ENCODE peak calls at places on chromosomes 12 and 14, in four cellular contexts. Q, N, T and H are unnamed samples.

GRCh38 chr14:75295061-75295461 is 16.4 kb downstream of the FOS start:
- DNase-seq in Q (peak; percentile 50), N (no peak), T (peak; percentile 25), H (peak; percentile 63)

GRCh38 chr14:106530031-106530422 is 1003.6 kb downstream of the TMEM121 start:
- DNase-seq in Q (no peak), N (no peak), T (no peak), H (no peak)

GRCh38 chr12:51922762-51923505 is 15.6 kb downstream of the ACVRL1 start:
- DNase-seq in Q (no peak), N (no peak), T (no peak), H (no peak)

GRCh38 chr12:68587448-68587873 is 23.2 kb upstream of the RAP1B start:
- DNase-seq in Q (no peak), N (no peak), T (no peak), H (no peak)

GRCh38 chr12:43357141-43357540 is 194.9 kb downstream of the ADAMTS20 start:
- DNase-seq in Q (no peak), N (no peak), T (no peak), H (no peak)

GRCh38 chr14:97638864-97639263 is 841.7 kb downstream of the VRK1 start:
- DNase-seq in Q (no peak), N (no peak), T (no peak), H (no peak)

GRCh38 chr12:53938276-53939140 is at the start of gene HOXC13:
- DNase-seq in Q (peak; percentile 99), N (no peak), T (peak; percentile 41), H (peak; percentile 90)

GRCh38 chr12:121693155-121693554 is 19.4 kb upstream of the TMEM120B start:
- DNase-seq in Q (no peak), N (no peak), T (no peak), H (no peak)

GRCh38 chr14:103108749-103109207 is 14.3 kb downstream of the EXOC3L4 start:
- DNase-seq in Q (no peak), N (no peak), T (no peak), H (no peak)

GRCh38 chr14:30270200-30271161 is 288.5 kb upstream of the G2E3 start:
- DNase-seq in Q (peak; percentile 95), N (peak; percentile 51), T (peak; percentile 76), H (peak; percentile 90)

GRCh38 chr14:85342858-85343607 is 186.9 kb upstream of the FLRT2 start:
- DNase-seq in Q (no peak), N (no peak), T (no peak), H (no peak)

GRCh38 chr12:13471471-13471870 is 274.9 kb downstream of the EMP1 start:
- DNase-seq in Q (no peak), N (no peak), T (no peak), H (no peak)

GRCh38 chr14:26528415-26529182 is 69.2 kb downstream of the NOVA1 start:
- DNase-seq in Q (no peak), N (no peak), T (no peak), H (no peak)

GRCh38 chr12:70367268-70368141 is 1.4 kb downstream of the KCNMB4 start:
- DNase-seq in Q (no peak), N (no peak), T (no peak), H (no peak)

GRCh38 chr12:92145481-92145730 is 240 bp downstream of the BTG1 start:
- DNase-seq in Q (no peak), N (no peak), T (no peak), H (peak; percentile 61)

GRCh38 chr14:73640796-73641195 is 4.0 kb upstream of the DNAL1 start:
- DNase-seq in Q (no peak), N (no peak), T (no peak), H (no peak)

GRCh38 chr14:73645248-73645610 is 443 bp downstream of the DNAL1 start:
- DNase-seq in Q (no peak), N (no peak), T (no peak), H (no peak)

GRCh38 chr14:73644531-73645247 is at the start of gene DNAL1:
- DNase-seq in Q (peak; percentile 95), N (peak; percentile 89), T (peak; percentile 84), H (peak; percentile 94)
- TF ChIP-seq CTCF in Q (no peak), N (no peak), T (no peak), H (no peak)

DNA sequence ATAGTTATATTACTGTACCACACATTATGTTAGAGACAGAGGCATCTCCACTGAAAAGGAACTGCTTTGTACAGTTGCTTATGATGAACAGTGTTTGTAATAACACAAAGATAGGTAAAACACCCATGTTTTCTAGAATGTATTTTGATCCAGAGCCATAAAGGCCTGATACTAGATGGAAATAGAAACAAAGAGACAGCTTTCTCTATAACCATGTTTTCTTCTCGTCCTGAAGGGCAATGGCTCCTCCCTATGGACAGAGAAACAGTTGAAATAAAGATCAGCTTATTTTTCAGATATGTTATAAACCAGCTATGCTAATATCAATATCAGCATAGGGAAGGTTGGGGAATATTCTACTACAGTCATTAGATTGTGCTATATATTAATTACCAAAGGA is 109.2 kb downstream of the ATXN7L3B start:
- DNase-seq in Q (no peak), N (no peak), T (no peak), H (no peak)
- TF ChIP-seq CTCF in Q (no peak), N (no peak), T (peak; percentile 49), H (no peak)

DNA sequence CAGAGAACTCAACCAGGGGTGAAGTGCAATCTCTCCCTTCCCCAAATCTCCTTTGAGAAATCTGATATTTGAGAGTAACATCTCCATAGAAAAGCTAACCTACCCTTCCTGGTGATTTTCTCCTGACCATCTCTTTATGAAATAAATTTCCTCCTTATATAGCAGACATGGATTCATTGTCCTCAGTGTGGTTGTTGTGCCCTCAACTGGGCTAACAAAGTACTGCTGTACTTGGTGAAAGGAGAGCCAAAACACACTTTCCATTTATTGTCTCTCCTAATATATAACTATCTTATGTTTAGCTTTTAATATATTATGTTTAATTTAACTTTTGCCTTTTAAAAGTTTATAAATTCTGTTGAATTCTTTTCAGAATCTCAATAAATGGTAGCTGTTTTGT is 65.1 kb upstream of the SLCO1B1 start:
- DNase-seq in Q (peak; percentile 12), N (no peak), T (no peak), H (no peak)
- TF ChIP-seq CTCF in Q (no peak), N (no peak), T (peak; percentile 73), H (peak; percentile 21)

GRCh38 chr12:24964342-24964741 is 15.4 kb upstream of the BCAT1 start:
- DNase-seq in Q (no peak), N (no peak), T (no peak), H (no peak)

GRCh38 chr12:24955389-24955788 is 6.5 kb upstream of the BCAT1 start:
- DNase-seq in Q (no peak), N (no peak), T (no peak), H (no peak)

GRCh38 chr12:24955853-24956252 is 7.0 kb upstream of the BCAT1 start:
- DNase-seq in Q (peak; percentile 46), N (no peak), T (no peak), H (no peak)

GRCh38 chr12:24960222-24960855 is 11.4 kb upstream of the BCAT1 start:
- DNase-seq in Q (peak; percentile 66), N (no peak), T (peak; percentile 27), H (peak; percentile 42)
- TF ChIP-seq CTCF in Q (no peak), N (no peak), T (peak; percentile 73), H (peak; percentile 59)

GRCh38 chr12:83462419-83462818 is 775.7 kb downstream of the TMTC2 start:
- DNase-seq in Q (no peak), N (no peak), T (no peak), H (no peak)
- TF ChIP-seq CTCF in Q (no peak), N (no peak), T (no peak), H (no peak)

GRCh38 chr12:130043685-130044421 is 118.4 kb upstream of the FZD10 start:
- DNase-seq in Q (no peak), N (no peak), T (no peak), H (no peak)

GRCh38 chr12:130044991-130045621 is 117.2 kb upstream of the FZD10 start:
- DNase-seq in Q (peak; percentile 21), N (no peak), T (peak; percentile 30), H (peak; percentile 56)

GRCh38 chr12:130041983-130042812 is 120.1 kb upstream of the FZD10 start:
- DNase-seq in Q (peak; percentile 68), N (peak; percentile 55), T (peak; percentile 85), H (peak; percentile 96)
- TF ChIP-seq CTCF in Q (peak; percentile 75), N (peak; percentile 59), T (peak; percentile 99), H (peak; percentile 96)